ENCODE peak calls at places on chromosomes 3 and 15, in eight cellular contexts. T, H, L, B, E, P, W and X are unnamed samples.

GRCh38 chr3:16618721-16619120 is 13.5 kb upstream of the DAZL start:
- DNase-seq in P (peak; percentile 72), L (no peak), H (peak; percentile 16), B (peak; percentile 21), T (no peak), W (no peak), E (no peak), X (no peak)

GRCh38 chr3:191329654-191330308 is 545 bp downstream of the UTS2B start:
- DNase-seq in E (peak; percentile 57), B (no peak), P (peak; percentile 64), T (peak; percentile 76), L (peak; percentile 34), H (peak; percentile 71), W (peak; percentile 72), X (peak; percentile 33)

GRCh38 chr3:197151562-197151961 is 121.9 kb upstream of the MELTF start:
- DNase-seq in W (peak; percentile 84), P (peak; percentile 84), B (no peak), L (peak; percentile 49), T (no peak), H (peak; percentile 78), E (no peak), X (no peak)

GRCh38 chr3:194237110-194237509 is 101.2 kb downstream of the HES1 start:
- DNase-seq in T (no peak), L (no peak), H (no peak), B (no peak), P (no peak), W (peak; percentile 30), E (no peak), X (no peak)

GRCh38 chr15:44286814-44287555 is 1.5 kb upstream of the GOLM2 start:
- DNase-seq in P (peak; percentile 15), L (no peak), B (no peak), W (no peak), T (no peak), E (no peak), H (no peak), X (no peak)

GRCh38 chr3:87437765-87438164 is 161.4 kb upstream of the POU1F1 start:
- DNase-seq in L (no peak), E (no peak), W (no peak), T (no peak), B (no peak), H (no peak), P (no peak), X (no peak)

GRCh38 chr15:39272901-39273300 is 308.0 kb upstream of the THBS1 start:
- DNase-seq in H (no peak), T (no peak), L (no peak), W (no peak), P (no peak), E (no peak), B (no peak), X (no peak)

GRCh38 chr3:52429031-52429430 is 15.9 kb downstream of the SEMA3G start:
- DNase-seq in H (no peak), T (no peak), L (no peak), E (no peak), B (no peak), W (no peak), P (no peak), X (no peak)

GRCh38 chr3:134373278-134373941 is 837 bp downstream of the AMOTL2 start:
- DNase-seq in L (peak; percentile 87), W (peak; percentile 90), T (peak; percentile 88), B (no peak), P (peak; percentile 95), H (peak; percentile 89), E (peak; percentile 92), X (no peak)

GRCh38 chr15:49430046-49430445 is 7.0 kb downstream of the FGF7 start:
- DNase-seq in E (no peak), H (no peak), B (no peak), W (no peak), L (no peak), P (no peak), T (no peak), X (no peak)

GRCh38 chr3:146134348-146135117 is 26.5 kb downstream of the PLOD2 start:
- DNase-seq in W (peak; percentile 55), H (peak; percentile 20), L (no peak), B (no peak), T (no peak), P (no peak), E (no peak), X (no peak)

GRCh38 chr3:126932188-126932931 is 50.6 kb upstream of the PLXNA1 start:
- DNase-seq in H (peak; percentile 75), T (no peak), W (no peak), L (peak; percentile 19), E (no peak), B (no peak), P (no peak), X (no peak)

GRCh38 chr15:69815793-69816192 is 281.9 kb downstream of the TLE3 start:
- DNase-seq in T (no peak), P (no peak), L (no peak), W (no peak), H (no peak), B (no peak), E (no peak), X (no peak)

GRCh38 chr3:126344380-126345041 is 12.7 kb downstream of the KLF15 start:
- DNase-seq in T (no peak), E (peak; percentile 8), B (no peak), H (no peak), P (no peak), L (peak; percentile 16), W (no peak), X (peak; percentile 13)

GRCh38 chr3:159762981-159763465 is 225.6 kb upstream of the IL12A start:
- DNase-seq in W (peak; percentile 88), L (peak; percentile 80), H (peak; percentile 94), E (peak; percentile 62), T (no peak), P (peak; percentile 85), B (no peak), X (peak; percentile 54)

GRCh38 chr15:83613146-83613635 is 40.7 kb upstream of the ADAMTSL3 start:
- DNase-seq in L (no peak), P (no peak), H (no peak), W (no peak), T (no peak), E (no peak), B (no peak), X (no peak)

GRCh38 chr3:183022935-183023516 is 42.7 kb upstream of the DCUN1D1 start:
- DNase-seq in H (no peak), P (no peak), W (no peak), B (no peak), T (no peak), L (no peak), E (no peak), X (no peak)

GRCh38 chr15:33716025-33716424 is 252.3 kb upstream of the CHRM5 start:
- DNase-seq in W (no peak), P (no peak), L (no peak), T (no peak), B (no peak), E (no peak), H (no peak), X (no peak)

GRCh38 chr3:107323723-107324122 is 53.5 kb upstream of the CCDC54 start:
- DNase-seq in H (no peak), T (no peak), P (no peak), B (no peak), E (no peak), W (no peak), L (no peak), X (no peak)

GRCh38 chr3:190701096-190701532 is 161.4 kb downstream of the GMNC start:
- DNase-seq in E (peak; percentile 23), H (peak; percentile 44), W (peak; percentile 53), T (no peak), B (no peak), P (peak; percentile 71), L (no peak), X (no peak)

GRCh38 chr15:81080946-81081345 is 53.1 kb upstream of the CFAP161 start:
- DNase-seq in L (no peak), B (no peak), W (no peak), T (no peak), P (no peak), E (no peak), H (no peak), X (no peak)

GRCh38 chr3:111717601-111718000 is 122.5 kb upstream of the ZBED2 start:
- DNase-seq in B (peak; percentile 57), H (peak; percentile 84), T (no peak), L (peak; percentile 82), E (peak; percentile 71), P (peak; percentile 92), W (peak; percentile 92), X (peak; percentile 69)

GRCh38 chr3:72320911-72321385 is 527.3 kb downstream of the SHQ1 start:
- DNase-seq in B (no peak), W (no peak), L (no peak), E (no peak), H (no peak), T (no peak), P (no peak), X (no peak)
- TF ChIP-seq CTCF in B (no peak), W (no peak), L (no peak), E (no peak), H (no peak), T (no peak), P (no peak), X (no peak)

DNA sequence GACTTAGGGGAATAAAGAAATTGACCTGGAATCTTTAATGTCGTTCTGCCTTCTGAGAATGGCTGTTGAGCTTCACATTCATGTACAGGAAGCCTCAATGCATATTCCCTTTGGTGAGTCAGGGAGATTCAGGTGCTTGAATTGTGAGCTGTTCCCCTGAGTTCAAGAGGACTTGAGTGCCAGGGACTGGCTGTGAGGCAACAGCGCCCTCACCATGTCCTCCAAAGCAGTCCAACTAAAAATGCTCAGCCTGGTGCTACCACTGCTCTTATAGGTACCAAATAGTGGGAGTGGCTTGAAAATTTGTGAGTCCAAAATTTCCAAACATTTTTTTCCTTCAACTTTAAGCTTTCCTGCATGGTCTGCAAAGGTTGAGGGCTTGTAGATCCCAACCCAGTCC is 54.1 kb downstream of the LEO1 start:
- DNase-seq in W (peak; percentile 34), H (peak; percentile 30), B (no peak), L (no peak), P (peak; percentile 44), E (peak; percentile 66), T (no peak), X (no peak)
- TF ChIP-seq CTCF in W (peak; percentile 47), H (peak; percentile 31), B (peak; percentile 32), L (no peak), P (peak; percentile 33), E (no peak), T (peak; percentile 38), X (peak; percentile 35)

GRCh38 chr3:13528217-13528801 is 20.6 kb upstream of the FBLN2 start:
- DNase-seq in H (no peak), B (no peak), W (no peak), P (peak; percentile 70), T (no peak), L (no peak), E (peak; percentile 55), X (no peak)
- TF ChIP-seq CTCF in H (peak; percentile 28), B (peak; percentile 22), W (peak; percentile 51), P (peak; percentile 45), T (peak; percentile 70), L (no peak), E (no peak), X (no peak)

GRCh38 chr15:76963596-76963995 is 31.3 kb upstream of the PSTPIP1 start:
- DNase-seq in P (no peak), E (peak; percentile 32), T (no peak), H (no peak), L (no peak), W (no peak), B (no peak), X (no peak)
- TF ChIP-seq CTCF in P (no peak), E (no peak), T (no peak), H (no peak), L (no peak), W (no peak), B (no peak), X (no peak)